ENCODE peak calls at places on chromosomes 3 and 15, in six cellular contexts. N is tibial artery, S is upper lobe of right lung, V is ovary, U is small intestine, J is cardiac muscle cell. L is an unnamed sample.
A peak's percentile ranks its signal among the peaks of the same experiment; 100 is the strongest.

GRCh38 chr3:105367406-105368213 is 901 bp downstream of the ALCAM start:
- DNase-seq in S (peak; percentile 85), V (peak; percentile 58), U (peak; percentile 93), N (peak; percentile 71), J (peak; percentile 73), L (peak; percentile 62)

GRCh38 chr15:72599855-72600464 is 54.5 kb upstream of the GOLGA6B start:
- DNase-seq in N (no peak), V (no peak), S (no peak), J (peak; percentile 75), U (peak; percentile 44), L (no peak)

GRCh38 chr15:60479711-60480110 is 769 bp upstream of the ICE2 start:
- DNase-seq in U (no peak), N (no peak), J (no peak), S (no peak), V (no peak), L (no peak)

GRCh38 chr15:50883903-50884302 is 24.6 kb upstream of the AP4E1 start:
- DNase-seq in S (no peak), V (no peak), J (peak; percentile 65), U (peak; percentile 33), N (no peak), L (no peak)

GRCh38 chr3:10927551-10927950 is 65.0 kb upstream of the SLC6A1 start:
- DNase-seq in V (no peak), J (no peak), U (no peak), S (no peak), N (no peak), L (peak; percentile 71)

GRCh38 chr3:36210840-36211655 is 169.3 kb upstream of the STAC start:
- DNase-seq in V (no peak), U (no peak), J (no peak), N (no peak), S (no peak), L (no peak)

GRCh38 chr3:171206283-171206682 is 179.8 kb upstream of the SLC2A2 start:
- DNase-seq in N (no peak), U (no peak), J (no peak), S (no peak), V (no peak), L (no peak)

GRCh38 chr3:144105542-144105941 is 133.9 kb downstream of the DIPK2A start:
- DNase-seq in N (no peak), S (no peak), J (no peak), U (peak; percentile 3), V (no peak), L (no peak)

GRCh38 chr3:72060447-72061034 is 275.6 kb upstream of the PROK2 start:
- DNase-seq in V (no peak), U (no peak), N (no peak), S (no peak), J (no peak), L (no peak)

GRCh38 chr15:51842852-51843737 is 13.6 kb downstream of the TMOD3 start:
- DNase-seq in S (no peak), N (no peak), U (peak; percentile 51), V (no peak), J (peak; percentile 33), L (no peak)

GRCh38 chr3:16350041-16350952 is 85.3 kb downstream of the OXNAD1 start:
- DNase-seq in S (no peak), U (no peak), J (peak; percentile 74), V (no peak), N (no peak), L (no peak)

GRCh38 chr3:62371032-62371734 is 2.2 kb downstream of the FEZF2 start:
- DNase-seq in S (no peak), V (no peak), J (no peak), N (no peak), U (no peak), L (no peak)

GRCh38 chr3:67947808-67948508 is 293.5 kb upstream of the SUCLG2 start:
- DNase-seq in N (no peak), J (no peak), U (no peak), S (no peak), V (no peak), L (no peak)

GRCh38 chr3:166274342-166274741 is 437.1 kb upstream of the BCHE start:
- DNase-seq in N (no peak), S (no peak), J (no peak), U (no peak), V (no peak), L (no peak)

GRCh38 chr3:13865581-13866405 is 14.1 kb downstream of the WNT7A start:
- DNase-seq in S (no peak), U (no peak), N (no peak), V (no peak), J (no peak), L (no peak)

GRCh38 chr3:11847035-11847394 is 330 bp upstream of the TAMM41 start:
- DNase-seq in U (no peak), J (no peak), N (no peak), S (no peak), V (no peak), L (no peak)

GRCh38 chr3:189419683-189420082 is 211.5 kb upstream of the TP63 start:
- DNase-seq in N (no peak), J (no peak), S (no peak), U (no peak), V (no peak), L (no peak)

GRCh38 chr3:112378989-112379692 is 46.2 kb downstream of the CD200 start:
- DNase-seq in U (no peak), N (no peak), S (no peak), J (peak; percentile 98), V (no peak), L (no peak)

GRCh38 chr3:27043328-27043956 is 325.7 kb downstream of the NEK10 start:
- DNase-seq in V (no peak), J (no peak), S (no peak), U (no peak), N (no peak), L (no peak)

GRCh38 chr3:6771171-6771570 is 89.7 kb upstream of the GRM7 start:
- DNase-seq in U (no peak), N (no peak), S (no peak), V (no peak), J (no peak), L (no peak)

GRCh38 chr3:186902713-186903112 is 27.6 kb upstream of the ST6GAL1 start:
- DNase-seq in N (no peak), V (no peak), J (no peak), S (no peak), U (no peak), L (no peak)

GRCh38 chr15:74053941-74054529 is 28.3 kb downstream of the GOLGA6A start:
- DNase-seq in U (peak; percentile 80), V (peak; percentile 81), S (peak; percentile 88), J (peak; percentile 96), N (peak; percentile 82), L (peak; percentile 89)

GRCh38 chr15:75718326-75718725 is 5.7 kb upstream of the CSPG4 start:
- DNase-seq in V (no peak), N (peak; percentile 83), J (peak; percentile 68), U (peak; percentile 30), S (no peak), L (no peak)

GRCh38 chr3:152097770-152098169 is 171.0 kb upstream of the MBNL1 start:
- DNase-seq in S (no peak), N (no peak), V (no peak), U (no peak), J (peak; percentile 73), L (no peak)

GRCh38 chr15:74400313-74400850 is 32.9 kb upstream of the CYP11A1 start:
- DNase-seq in S (no peak), U (no peak), N (no peak), J (no peak), V (no peak), L (no peak)

GRCh38 chr15:61032600-61033286 is 196.4 kb downstream of the RORA start:
- DNase-seq in V (no peak), S (no peak), J (no peak), U (peak; percentile 79), N (no peak), L (no peak)

GRCh38 chr3:2595486-2595885 is 496.8 kb downstream of the CNTN4 start:
- DNase-seq in S (no peak), J (no peak), V (no peak), U (no peak), N (no peak), L (no peak)

GRCh38 chr15:61171190-61171589 is 57.9 kb downstream of the RORA start:
- DNase-seq in N (no peak), S (no peak), J (no peak), V (no peak), U (peak; percentile 3), L (no peak)

GRCh38 chr3:111012388-111013248 is 59.0 kb upstream of the NECTIN3 start:
- DNase-seq in N (no peak), V (no peak), J (peak; percentile 25), U (peak; percentile 25), S (no peak), L (no peak)

GRCh38 chr15:74406992-74407705 is 26.6 kb downstream of the SEMA7A start:
- DNase-seq in S (no peak), N (no peak), V (peak; percentile 77), J (peak; percentile 91), U (no peak), L (no peak)

GRCh38 chr15:66766282-66767228 is 64.5 kb downstream of the SMAD6 start:
- DNase-seq in S (peak; percentile 4), U (peak; percentile 58), N (no peak), J (peak; percentile 31), V (no peak), L (no peak)

GRCh38 chr3:190855151-190855550 is 7.3 kb downstream of the GMNC start:
- DNase-seq in J (no peak), V (no peak), N (no peak), S (no peak), U (no peak), L (no peak)

GRCh38 chr3:134328147-134328591 is 46.1 kb downstream of the AMOTL2 start:
- DNase-seq in S (no peak), V (no peak), U (no peak), J (peak; percentile 89), N (no peak), L (no peak)

GRCh38 chr3:185721970-185722369 is 102.9 kb downstream of the IGF2BP2 start:
- DNase-seq in S (no peak), N (no peak), J (no peak), V (no peak), U (no peak), L (no peak)
- H3K4me1 ChIP-seq in S (peaks cover 10% of the 10 kb centered on the region), N (no peaks in the 10 kb centered on the region), J (peaks cover 12% of the 10 kb centered on the region), V (no peaks in the 10 kb centered on the region), U (no peaks in the 10 kb centered on the region), L (no peaks in the 10 kb centered on the region)

GRCh38 chr15:39497016-39497758 is 83.7 kb upstream of the THBS1 start:
- DNase-seq in N (no peak), S (no peak), J (no peak), V (no peak), U (no peak), L (no peak)
- H3K4me1 ChIP-seq in N (peaks cover 56% of the 10 kb centered on the region), S (no peaks in the 10 kb centered on the region), J (peaks cover 61% of the 10 kb centered on the region), V (peaks cover 21% of the 10 kb centered on the region), U (no peaks in the 10 kb centered on the region), L (peaks cover 11% of the 10 kb centered on the region)

GRCh38 chr15:40915679-40916078 is 13.5 kb upstream of the DLL4 start:
- DNase-seq in J (no peak), V (no peak), U (no peak), N (no peak), S (no peak), L (no peak)
- H3K4me1 ChIP-seq in J (no peaks in the 10 kb centered on the region), V (no peaks in the 10 kb centered on the region), U (no peaks in the 10 kb centered on the region), N (no peaks in the 10 kb centered on the region), S (peaks cover 15% of the 10 kb centered on the region), L (no peaks in the 10 kb centered on the region)

DNA sequence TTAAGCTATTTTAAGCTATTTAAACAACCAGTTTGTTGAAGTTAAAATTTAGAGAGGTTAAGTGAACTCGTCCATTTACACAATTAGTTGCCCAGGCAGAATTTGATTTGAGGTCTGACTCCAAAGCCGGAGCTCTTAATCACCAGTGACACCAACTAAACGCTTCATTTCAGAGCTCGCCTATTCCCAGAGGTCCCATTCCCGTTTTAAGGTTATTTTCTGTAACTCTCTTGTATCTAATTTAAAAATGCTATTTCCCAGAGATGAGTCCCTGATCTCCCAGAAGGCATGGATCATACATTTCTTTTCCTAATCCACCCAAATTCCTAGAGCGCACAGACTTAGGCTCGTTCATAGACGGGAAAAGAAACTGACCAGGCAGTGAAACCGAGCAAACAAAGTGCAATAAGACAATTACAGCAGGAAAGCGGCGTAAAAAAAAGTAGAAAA is 900 bp upstream of the MCTP2 start:
- DNase-seq in J (peak; percentile 3), N (no peak), S (no peak), V (no peak), U (no peak), L (no peak)
- H3K4me1 ChIP-seq in J (no peaks in the 10 kb centered on the region), N (peaks cover 7% of the 10 kb centered on the region), S (peaks cover 23% of the 10 kb centered on the region), V (no peaks in the 10 kb centered on the region), U (peaks cover 7% of the 10 kb centered on the region), L (no peaks in the 10 kb centered on the region)

L was measured in right cardiac atrium.